ENCODE peak calls at places on chromosomes 2 and 18, in five cellular contexts. F is activated CD4-positive, alpha-beta T cell treated with anti-CD3 and anti-CD28 coated beads, Interleukin-2, amount 50 U/mL, for 4 hours; V is GM13976; D is mucosa of gallbladder; L is HuH-7.5. G is an unnamed sample.

GRCh38 chr18:75132471-75132870 is 76.5 kb downstream of the PTGR3 start:
- DNase-seq in F (no peak), V (no peak), D (no peak), L (no peak), G (no peak)

GRCh38 chr2:111883661-111884591 is at the start of gene ANAPC1:
- DNase-seq in F (peak), V (peak), D (peak), L (peak), G (peak)

GRCh38 chr2:68155618-68156017 is 2.1 kb upstream of the PNO1 start:
- DNase-seq in F (no peak), V (no peak), D (no peak), L (no peak), G (no peak)

GRCh38 chr2:160214461-160215055 is 14.5 kb upstream of the ITGB6 start:
- DNase-seq in F (no peak), V (no peak), D (peak), L (no peak), G (peak)

GRCh38 chr2:234712421-234712935 is 215.6 kb upstream of the ARL4C start:
- DNase-seq in F (no peak), V (no peak), D (no peak), L (no peak), G (no peak)

GRCh38 chr2:189439342-189439741 is 1.9 kb upstream of the WDR75 start:
- DNase-seq in F (no peak), V (no peak), D (no peak), L (no peak), G (no peak)

GRCh38 chr2:167438206-167438605 is 549.9 kb downstream of the XIRP2 start:
- DNase-seq in F (no peak), V (no peak), D (no peak), L (peak), G (no peak)

GRCh38 chr2:10057231-10058107 is 14.1 kb downstream of the KLF11 start:
- DNase-seq in F (no peak), V (peak), D (peak), L (peak), G (no peak)

GRCh38 chr2:179272406-179273192 is 8.0 kb upstream of the SESTD1 start:
- DNase-seq in F (no peak), V (no peak), D (no peak), L (no peak), G (no peak)

GRCh38 chr2:217616936-217617335 is 385.9 kb downstream of the TNS1 start:
- DNase-seq in F (no peak), V (no peak), D (no peak), L (no peak), G (no peak)

GRCh38 chr2:28628987-28629386 is 122.6 kb upstream of the PPP1CB start:
- DNase-seq in F (no peak), V (no peak), D (no peak), L (no peak), G (no peak)

GRCh38 chr18:79458131-79458838 is 62.6 kb downstream of the NFATC1 start:
- DNase-seq in F (no peak), V (no peak), D (peak), L (peak), G (no peak)

GRCh38 chr18:51153659-51154371 is 43.7 kb downstream of the MEX3C start:
- DNase-seq in F (peak), V (peak), D (no peak), L (no peak), G (no peak)

GRCh38 chr2:220885593-220885992 is 686.5 kb downstream of the EPHA4 start:
- DNase-seq in F (no peak), V (no peak), D (no peak), L (no peak), G (no peak)

GRCh38 chr2:205858781-205859478 is 176.6 kb downstream of the NRP2 start:
- DNase-seq in F (no peak), V (no peak), D (peak), L (no peak), G (no peak)

GRCh38 chr2:71618327-71619113 is 165.2 kb downstream of the DYSF start:
- DNase-seq in F (no peak), V (peak), D (peak), L (no peak), G (no peak)

GRCh38 chr18:33851546-33852078 is 273.6 kb downstream of the ASXL3 start:
- DNase-seq in F (no peak), V (no peak), D (no peak), L (no peak), G (no peak)

GRCh38 chr2:144361742-144362141 is 158.2 kb downstream of the ZEB2 start:
- DNase-seq in F (no peak), V (no peak), D (no peak), L (no peak), G (no peak)

GRCh38 chr18:38940863-38941531 is 1375.4 kb upstream of the CELF4 start:
- DNase-seq in F (peak), V (peak), D (no peak), L (peak), G (no peak)

GRCh38 chr2:9423922-9424272 is 443 bp downstream of the CPSF3 start:
- DNase-seq in F (no peak), V (peak), D (no peak), L (no peak), G (no peak)

GRCh38 chr2:85019121-85019520 is 48.2 kb downstream of the KCMF1 start:
- DNase-seq in F (no peak), V (no peak), D (no peak), L (no peak), G (no peak)

GRCh38 chr18:46332956-46333355 is 228.8 kb downstream of the HAUS1 start:
- DNase-seq in F (no peak), V (no peak), D (no peak), L (no peak), G (peak)

GRCh38 chr2:166223298-166223697 is 95.5 kb upstream of the SCN1A start:
- DNase-seq in F (no peak), V (no peak), D (no peak), L (no peak), G (no peak)

GRCh38 chr2:101047774-101048173 is 45.7 kb downstream of the RPL31 start:
- DNase-seq in F (no peak), V (no peak), D (no peak), L (no peak), G (no peak)

GRCh38 chr2:236565225-236565624 is 4.4 kb upstream of the ACKR3 start:
- DNase-seq in F (no peak), V (no peak), D (no peak), L (no peak), G (no peak)

GRCh38 chr2:231701456-231702373 is 6.6 kb upstream of the PTMA start:
- DNase-seq in F (no peak), V (no peak), D (no peak), L (no peak), G (peak)

GRCh38 chr2:101617188-101617587 is 80.3 kb upstream of the MAP4K4 start:
- DNase-seq in F (no peak), V (no peak), D (no peak), L (no peak), G (no peak)

G was measured in RWPE2.